ENCODE peak calls at places on chromosome 13, in four cellular contexts. S, X, O and Z are unnamed samples.

GRCh38 chr13:111145071-111145470 is 30.0 kb downstream of the ARHGEF7 start:
- DNase-seq in X (no peak), S (no peak), O (no peak), Z (no peak)

GRCh38 chr13:99798756-99799155 is 172.8 kb downstream of the ZIC5 start:
- DNase-seq in S (no peak), X (no peak), O (no peak), Z (no peak)

GRCh38 chr13:40438022-40438692 is 228.3 kb downstream of the FOXO1 start:
- DNase-seq in O (no peak), X (no peak), S (no peak), Z (no peak)

GRCh38 chr13:49791753-49792549 is 531 bp downstream of the KPNA3 start:
- DNase-seq in X (peak), S (peak), O (no peak), Z (no peak)

GRCh38 chr13:59568306-59568705 is 595.4 kb downstream of the DIAPH3 start:
- DNase-seq in O (no peak), S (no peak), X (no peak), Z (no peak)

GRCh38 chr13:106176103-106176502 is 359.4 kb downstream of the EFNB2 start:
- DNase-seq in O (no peak), X (no peak), S (no peak), Z (no peak)

GRCh38 chr13:32414580-32414979 is 13.3 kb downstream of the N4BP2L1 start:
- DNase-seq in S (no peak), X (no peak), O (no peak), Z (no peak)

GRCh38 chr13:21674271-21675009 is 3.6 kb downstream of the FGF9 start:
- DNase-seq in S (no peak), O (no peak), X (peak), Z (no peak)

GRCh38 chr13:54965881-54966280 is 1937.3 kb downstream of the OLFM4 start:
- DNase-seq in O (no peak), X (no peak), S (no peak), Z (no peak)

GRCh38 chr13:32092471-32092870 is 60.9 kb downstream of the FRY start:
- DNase-seq in S (no peak), X (no peak), O (no peak), Z (no peak)

GRCh38 chr13:86000546-86000945 is 201.3 kb upstream of the SLITRK6 start:
- DNase-seq in X (no peak), S (no peak), O (no peak), Z (no peak)

GRCh38 chr13:33090755-33091454 is 74.7 kb downstream of the KL start:
- DNase-seq in X (no peak), O (no peak), S (no peak), Z (no peak)

GRCh38 chr13:24270639-24271131 is 38.7 kb upstream of the C1QTNF9 start:
- DNase-seq in X (peak), O (no peak), S (no peak), Z (no peak)

GRCh38 chr13:100423375-100423774 is 165.2 kb downstream of the GGACT start:
- DNase-seq in O (no peak), S (no peak), X (no peak), Z (no peak)

GRCh38 chr13:33208290-33208990 is 77.1 kb downstream of the STARD13 start:
- DNase-seq in S (no peak), X (no peak), O (no peak), Z (no peak)

GRCh38 chr13:44329909-44330545 is 43.6 kb upstream of the SERP2 start:
- DNase-seq in X (no peak), O (no peak), S (no peak), Z (no peak)

GRCh38 chr13:101018720-101019119 is 344.1 kb upstream of the TMTC4 start:
- DNase-seq in X (no peak), S (no peak), O (peak), Z (no peak)

GRCh38 chr13:28718186-28718537 is 608 bp downstream of the SLC46A3 start:
- DNase-seq in S (no peak), O (no peak), X (no peak), Z (no peak)